ENCODE peak calls at places on chromosomes 16 and 17, in five cellular contexts. One of them, this sample, is unnamed.

GRCh38 chr17:50238594-50239287 is 35.5 kb upstream of the TMEM92 start:
- DNase-seq in aorta: no peak
- DNase-seq in transverse colon: no peak
- DNase-seq in cardiac septum: no peak
- DNase-seq in GDM1: no peak
- DNase-seq in this sample: no peak

GRCh38 chr17:7045492-7046126 is 1.7 kb upstream of the SLC16A11 start:
- DNase-seq in aorta: no peak
- DNase-seq in transverse colon: peak
- DNase-seq in cardiac septum: no peak
- DNase-seq in GDM1: peak
- DNase-seq in this sample: peak

GRCh38 chr16:85539629-85540291 is 73.4 kb upstream of the GSE1 start:
- DNase-seq in aorta: no peak
- DNase-seq in transverse colon: no peak
- DNase-seq in cardiac septum: no peak
- DNase-seq in GDM1: no peak
- DNase-seq in this sample: no peak

GRCh38 chr17:1504866-1505265 is 11.5 kb downstream of the INPP5K start:
- DNase-seq in aorta: no peak
- DNase-seq in transverse colon: no peak
- DNase-seq in cardiac septum: no peak
- DNase-seq in GDM1: no peak
- DNase-seq in this sample: no peak

GRCh38 chr17:16507918-16508533 is 16.0 kb upstream of the LRRC75A start:
- DNase-seq in aorta: no peak
- DNase-seq in transverse colon: peak
- DNase-seq in cardiac septum: no peak
- DNase-seq in GDM1: no peak
- DNase-seq in this sample: peak

GRCh38 chr16:75250809-75251279 is 580 bp downstream of the BCAR1 start:
- DNase-seq in aorta: peak
- DNase-seq in transverse colon: peak
- DNase-seq in cardiac septum: no peak
- DNase-seq in GDM1: no peak
- DNase-seq in this sample: peak

GRCh38 chr16:24668481-24669001 is 60.9 kb upstream of the TNRC6A start:
- DNase-seq in aorta: peak
- DNase-seq in transverse colon: no peak
- DNase-seq in cardiac septum: no peak
- DNase-seq in GDM1: no peak
- DNase-seq in this sample: no peak

GRCh38 chr17:82647593-82648164 is 565 bp downstream of the WDR45B start:
- DNase-seq in aorta: peak
- DNase-seq in transverse colon: peak
- DNase-seq in cardiac septum: no peak
- DNase-seq in GDM1: no peak
- DNase-seq in this sample: peak

GRCh38 chr17:40121191-40121885 is 433 bp upstream of the MSL1 start:
- DNase-seq in aorta: peak
- DNase-seq in transverse colon: peak
- DNase-seq in cardiac septum: no peak
- DNase-seq in GDM1: peak
- DNase-seq in this sample: peak

GRCh38 chr17:59872351-59872750 is 20.4 kb downstream of the TUBD1 start:
- DNase-seq in aorta: no peak
- DNase-seq in transverse colon: no peak
- DNase-seq in cardiac septum: no peak
- DNase-seq in GDM1: no peak
- DNase-seq in this sample: no peak

GRCh38 chr17:16918443-16918842 is 53.5 kb downstream of the TNFRSF13B start:
- DNase-seq in aorta: no peak
- DNase-seq in transverse colon: peak
- DNase-seq in cardiac septum: peak
- DNase-seq in GDM1: no peak
- DNase-seq in this sample: no peak

GRCh38 chr16:55325458-55326109 is 1.6 kb downstream of the IRX6 start:
- DNase-seq in aorta: no peak
- DNase-seq in transverse colon: no peak
- DNase-seq in cardiac septum: no peak
- DNase-seq in GDM1: no peak
- DNase-seq in this sample: no peak

This sample was measured in hepatocyte.